ENCODE peak calls at places on chromosomes 12 and 14, in four cellular contexts. V, W, D and C are unnamed samples.

GRCh38 chr14:92922883-92923743 is at the start of gene CHGA:
- DNase-seq in V (peak), W (peak), D (no peak), C (no peak)

GRCh38 chr12:93946542-93947150 is 201.7 kb upstream of the PLXNC1 start:
- DNase-seq in V (peak), W (no peak), D (no peak), C (no peak)

GRCh38 chr12:9345163-9345562 is 137.0 kb upstream of the PZP start:
- DNase-seq in V (no peak), W (no peak), D (no peak), C (no peak)

GRCh38 chr12:83018063-83018462 is 331.4 kb downstream of the TMTC2 start:
- DNase-seq in V (no peak), W (no peak), D (no peak), C (no peak)

GRCh38 chr12:118033902-118034301 is 17.4 kb downstream of the RFC5 start:
- DNase-seq in V (no peak), W (no peak), D (no peak), C (no peak)

GRCh38 chr12:105077435-105077834 is 6.8 kb downstream of the ALDH1L2 start:
- DNase-seq in V (peak), W (no peak), D (no peak), C (no peak)

GRCh38 chr14:102731101-102731870 is 46.0 kb upstream of the TRAF3 start:
- DNase-seq in V (no peak), W (no peak), D (no peak), C (no peak)

GRCh38 chr12:31479516-31480210 is 111.3 kb downstream of the DENND5B start:
- DNase-seq in V (no peak), W (no peak), D (no peak), C (no peak)

GRCh38 chr12:93737457-93738198 is 60.5 kb downstream of the CRADD start:
- DNase-seq in V (no peak), W (no peak), D (no peak), C (no peak)

GRCh38 chr12:118073768-118074167 is 12.8 kb upstream of the WSB2 start:
- DNase-seq in V (no peak), W (no peak), D (no peak), C (no peak)

GRCh38 chr12:75816892-75817291 is 214.7 kb downstream of the PHLDA1 start:
- DNase-seq in V (peak), W (peak), D (no peak), C (no peak)

GRCh38 chr14:59454131-59454530 is 11.0 kb downstream of the GPR135 start:
- DNase-seq in V (peak), W (no peak), D (peak), C (peak)

GRCh38 chr14:66117600-66117999 is 368.6 kb upstream of the CCDC196 start:
- DNase-seq in V (peak), W (no peak), D (no peak), C (no peak)

GRCh38 chr14:104591506-104592291 is 12.1 kb downstream of the C14orf180 start:
- DNase-seq in V (no peak), W (no peak), D (no peak), C (no peak)

GRCh38 chr14:72631401-72631800 is 262.5 kb downstream of the DPF3 start:
- DNase-seq in V (no peak), W (no peak), D (no peak), C (no peak)

GRCh38 chr12:615620-616019 is 47.6 kb downstream of the NINJ2 start:
- DNase-seq in V (no peak), W (no peak), D (no peak), C (no peak)

GRCh38 chr12:57983150-57983857 is 41.9 kb downstream of the ATP23 start:
- DNase-seq in V (peak), W (peak), D (no peak), C (no peak)

GRCh38 chr12:65953621-65954020 is 129.3 kb downstream of the HMGA2 start:
- DNase-seq in V (peak), W (no peak), D (no peak), C (no peak)

GRCh38 chr12:52081263-52081733 is 1.8 kb downstream of the SMIM41 start:
- DNase-seq in V (no peak), W (no peak), D (no peak), C (no peak)

GRCh38 chr14:37599527-37600368 is 4.3 kb downstream of the TTC6 start:
- DNase-seq in V (no peak), W (no peak), D (no peak), C (no peak)

GRCh38 chr12:131856366-131857097 is 28.3 kb downstream of the MMP17 start:
- DNase-seq in V (no peak), W (no peak), D (no peak), C (no peak)

GRCh38 chr12:71950404-71950803 is 11.8 kb downstream of the TPH2 start:
- DNase-seq in V (no peak), W (no peak), D (no peak), C (no peak)

GRCh38 chr12:3727877-3728632 is 24.9 kb downstream of the CRACR2A start:
- DNase-seq in V (peak), W (peak), D (no peak), C (no peak)

GRCh38 chr12:123998960-123999359 is 25.9 kb downstream of the ZNF664 start:
- DNase-seq in V (peak), W (no peak), D (no peak), C (no peak)

GRCh38 chr12:122872815-122873361 is 23.0 kb downstream of the VPS37B start:
- DNase-seq in V (no peak), W (no peak), D (peak), C (no peak)

GRCh38 chr12:19245656-19246055 is 116.1 kb downstream of the PLEKHA5 start:
- DNase-seq in V (peak), W (no peak), D (no peak), C (no peak)

GRCh38 chr12:71682466-71682865 is 3.4 kb upstream of the TMEM19 start:
- DNase-seq in V (no peak), W (no peak), D (no peak), C (no peak)

GRCh38 chr12:29756741-29757390 is 26.9 kb downstream of the TMTC1 start:
- DNase-seq in V (no peak), W (no peak), D (no peak), C (no peak)

GRCh38 chr12:48631071-48631470 is 51.0 kb downstream of the KANSL2 start:
- DNase-seq in V (no peak), W (no peak), D (no peak), C (no peak)

GRCh38 chr12:131559517-131560516 is 151.1 kb upstream of the SFSWAP start:
- DNase-seq in V (no peak), W (no peak), D (no peak), C (no peak)

GRCh38 chr12:109722022-109722752 is 8.6 kb downstream of the FAM222A start:
- DNase-seq in V (no peak), W (no peak), D (no peak), C (no peak)

GRCh38 chr12:70487440-70487839 is 121.3 kb downstream of the KCNMB4 start:
- DNase-seq in V (peak), W (no peak), D (no peak), C (no peak)

GRCh38 chr14:51006781-51007211 is 62.5 kb upstream of the PYGL start:
- DNase-seq in V (peak), W (no peak), D (peak), C (peak)

GRCh38 chr12:12720637-12721250 is 3.6 kb downstream of the CDKN1B start:
- DNase-seq in V (peak), W (peak), D (no peak), C (no peak)

DNA sequence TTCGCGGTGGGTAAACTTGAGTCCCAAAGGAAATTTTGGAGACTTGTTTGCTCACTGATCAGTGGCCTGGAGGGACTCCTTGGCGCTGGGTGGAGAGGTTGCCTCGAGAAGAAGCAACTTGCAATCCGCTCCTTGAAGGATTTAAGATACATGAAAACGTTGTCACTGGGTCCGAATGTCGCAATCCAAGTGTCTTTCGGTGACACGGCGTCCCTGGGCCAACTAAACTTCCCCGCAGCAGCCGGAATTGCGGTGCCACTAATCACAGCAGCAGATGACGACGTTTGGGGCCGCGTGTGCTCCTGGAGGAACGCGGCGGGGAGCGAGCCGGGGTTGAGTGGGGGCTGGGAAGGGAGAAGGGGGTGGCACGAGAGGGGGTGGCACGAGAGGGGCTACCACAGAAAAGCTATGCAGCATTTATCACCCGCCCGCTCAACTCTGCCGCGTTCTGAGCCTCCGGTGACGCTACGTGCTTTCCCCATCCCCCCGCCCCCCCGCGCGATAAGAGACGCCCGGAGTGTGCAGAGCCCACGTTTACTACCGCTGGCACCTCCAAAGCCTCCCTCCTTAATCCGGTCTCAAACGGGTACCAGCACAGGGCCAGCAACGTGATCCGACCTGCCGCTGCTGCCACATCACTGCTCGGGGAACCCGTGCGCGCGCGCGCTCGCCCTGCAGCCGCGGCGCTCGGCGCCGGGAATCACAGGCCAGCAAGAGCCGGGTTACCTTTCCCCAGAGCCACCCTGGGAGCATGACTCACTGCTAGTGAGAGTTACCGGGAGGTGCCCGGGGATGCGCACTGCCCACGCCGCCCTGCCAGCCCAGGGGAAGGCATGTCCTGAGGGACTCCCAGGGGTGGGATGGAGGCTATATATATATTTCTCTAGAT is 858 bp upstream of the BHLHE41 start:
- DNase-seq in V (peak), W (no peak), D (peak), C (peak)
- H3K4me3 ChIP-seq in V (peak), W (peak), D (peak), C (peak)

GRCh38 chr12:14751987-14752386 is 51.3 kb downstream of the WBP11 start:
- DNase-seq in V (no peak), W (no peak), D (no peak), C (no peak)
- H3K4me3 ChIP-seq in V (no peak), W (no peak), D (no peak), C (no peak)

GRCh38 chr12:106583578-106584103 is 837 bp downstream of the RFX4 start:
- DNase-seq in V (peak), W (no peak), D (no peak), C (no peak)

GRCh38 chr12:106580671-106581508 is 1.9 kb upstream of the RFX4 start:
- DNase-seq in V (no peak), W (no peak), D (no peak), C (no peak)

GRCh38 chr12:106582264-106582591 is 576 bp upstream of the RFX4 start:
- DNase-seq in V (no peak), W (no peak), D (no peak), C (no peak)

GRCh38 chr12:106582661-106583577 is at the start of gene RFX4:
- DNase-seq in V (no peak), W (no peak), D (no peak), C (no peak)

DNA sequence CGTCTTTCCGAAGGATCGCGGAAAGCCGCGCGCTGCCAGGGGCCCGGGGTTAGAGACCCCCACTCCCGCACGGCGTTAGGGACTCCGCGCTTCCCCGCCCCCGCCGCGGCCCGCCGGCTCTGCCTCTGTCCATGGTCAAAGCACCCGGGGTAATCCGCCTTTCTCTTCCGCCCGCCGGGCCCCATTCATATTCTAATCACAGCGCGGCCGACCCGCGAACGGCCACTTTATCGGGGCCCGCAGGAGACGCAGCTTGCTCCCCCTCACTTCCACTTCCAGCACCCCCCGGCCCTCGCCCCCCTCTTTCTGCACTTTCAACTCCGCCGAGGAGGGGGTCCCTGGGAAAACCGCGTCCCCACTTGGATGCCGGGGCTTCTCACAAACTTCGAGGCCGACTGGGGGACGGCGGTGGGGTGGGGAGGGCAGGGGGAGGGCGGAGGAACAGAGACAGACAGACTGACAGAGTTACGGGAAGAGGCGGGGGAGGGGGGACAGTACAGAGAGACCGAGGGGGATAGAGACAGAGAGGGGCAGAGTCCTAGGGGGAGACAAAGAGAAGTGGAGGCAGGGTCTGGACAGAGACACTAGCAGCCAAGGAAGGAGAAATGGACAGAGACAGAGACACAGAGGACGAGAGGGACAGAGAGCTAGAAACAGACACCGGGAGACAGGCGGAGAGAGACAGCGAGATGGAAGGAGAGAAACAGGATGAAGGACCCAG is 1.1 kb upstream of the RFX4 start:
- DNase-seq in V (peak), W (no peak), D (no peak), C (no peak)
- H3K4me3 ChIP-seq in V (peak), W (no peak), D (no peak), C (peak)

DNA sequence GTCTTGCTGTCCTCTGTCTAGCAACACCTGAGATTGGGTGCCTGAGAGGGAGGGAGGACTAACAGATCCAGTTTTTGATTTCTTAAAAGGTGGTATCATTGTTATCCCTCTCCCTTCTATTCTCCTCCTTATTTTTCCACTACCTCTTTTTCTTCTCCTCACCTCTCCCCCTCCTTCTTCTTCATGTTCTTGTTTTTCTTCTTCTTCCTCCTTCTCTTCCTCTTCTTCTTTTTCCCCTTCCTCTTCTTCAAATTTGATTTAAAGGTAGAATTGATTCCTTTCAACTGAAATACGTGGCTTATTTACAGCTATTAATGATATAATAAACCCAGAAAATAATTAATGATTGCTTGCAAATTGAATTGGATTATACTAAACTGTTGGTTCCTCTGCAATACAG is 256.8 kb upstream of the BTG1 start:
- DNase-seq in V (no peak), W (no peak), D (no peak), C (no peak)
- H3K4me3 ChIP-seq in V (no peak), W (no peak), D (no peak), C (no peak)

GRCh38 chr14:52068741-52069616 is at the start of gene NID2:
- DNase-seq in V (peak), W (peak), D (peak), C (no peak)

GRCh38 chr14:52071675-52072074 is 2.8 kb upstream of the NID2 start:
- DNase-seq in V (peak), W (no peak), D (no peak), C (no peak)

GRCh38 chr14:52069617-52070431 is 965 bp upstream of the NID2 start:
- DNase-seq in V (peak), W (peak), D (peak), C (no peak)

GRCh38 chr14:52064174-52064573 is 4.7 kb downstream of the NID2 start:
- DNase-seq in V (no peak), W (no peak), D (no peak), C (no peak)

GRCh38 chr14:52067873-52068740 is 752 bp downstream of the NID2 start:
- DNase-seq in V (peak), W (no peak), D (no peak), C (no peak)
- H3K4me3 ChIP-seq in V (peak), W (peak), D (peak), C (peak)

DNA sequence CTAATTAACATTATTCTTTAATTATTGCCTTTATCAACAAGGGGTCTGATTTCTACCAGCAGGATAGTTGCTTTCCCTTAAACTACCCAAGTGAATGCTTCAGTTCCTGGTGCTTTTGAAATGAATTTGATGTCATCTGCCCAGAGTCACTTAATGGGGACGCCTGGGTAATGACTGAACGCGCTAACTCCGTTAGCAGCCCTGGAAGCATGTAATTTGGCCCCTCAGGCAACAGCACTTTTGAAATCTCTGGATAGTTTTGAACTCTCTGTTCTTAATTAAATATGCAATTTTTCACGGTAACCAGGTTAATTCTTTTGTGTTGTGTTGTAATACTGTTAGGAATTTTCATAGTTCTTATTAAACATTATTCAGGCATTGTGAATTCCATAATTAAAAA is 137.3 kb upstream of the MYL2 start:
- DNase-seq in V (no peak), W (no peak), D (no peak), C (no peak)
- H3K4me3 ChIP-seq in V (no peak), W (peak), D (no peak), C (no peak)

DNA sequence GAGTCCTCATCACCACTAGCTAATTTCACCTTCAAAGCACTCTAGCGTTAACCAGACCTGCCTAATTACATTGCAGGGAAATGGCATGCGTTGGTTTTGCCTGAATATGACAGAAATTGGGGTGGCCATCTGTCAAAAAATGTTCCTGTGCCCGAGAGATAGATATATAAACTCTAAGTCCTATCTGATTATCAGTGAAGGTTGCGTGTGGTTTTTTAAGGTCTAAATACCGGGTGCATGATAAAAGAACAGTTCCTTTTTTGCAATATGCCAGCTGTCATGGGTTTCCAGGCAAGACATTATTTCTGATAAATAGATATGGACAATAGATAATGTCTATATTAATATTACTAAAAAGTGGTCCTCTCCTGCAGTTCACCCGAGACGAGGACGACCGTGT is 48.3 kb downstream of the SPRING1 start:
- DNase-seq in V (no peak), W (no peak), D (no peak), C (no peak)
- H3K4me3 ChIP-seq in V (no peak), W (no peak), D (no peak), C (no peak)

GRCh38 chr12:111398530-111398929 is 7.2 kb upstream of the SH2B3 start:
- DNase-seq in V (no peak), W (no peak), D (no peak), C (no peak)

GRCh38 chr12:111395557-111396187 is 10.1 kb upstream of the SH2B3 start:
- DNase-seq in V (no peak), W (no peak), D (no peak), C (no peak)

GRCh38 chr12:111393700-111394275 is 11.9 kb upstream of the SH2B3 start:
- DNase-seq in V (no peak), W (no peak), D (peak), C (no peak)

GRCh38 chr12:111394480-111394879 is 11.2 kb upstream of the SH2B3 start:
- DNase-seq in V (no peak), W (no peak), D (no peak), C (no peak)

GRCh38 chr12:111396726-111397445 is 8.8 kb upstream of the SH2B3 start:
- DNase-seq in V (peak), W (peak), D (peak), C (peak)
- H3K4me3 ChIP-seq in V (no peak), W (no peak), D (peak), C (peak)

DNA sequence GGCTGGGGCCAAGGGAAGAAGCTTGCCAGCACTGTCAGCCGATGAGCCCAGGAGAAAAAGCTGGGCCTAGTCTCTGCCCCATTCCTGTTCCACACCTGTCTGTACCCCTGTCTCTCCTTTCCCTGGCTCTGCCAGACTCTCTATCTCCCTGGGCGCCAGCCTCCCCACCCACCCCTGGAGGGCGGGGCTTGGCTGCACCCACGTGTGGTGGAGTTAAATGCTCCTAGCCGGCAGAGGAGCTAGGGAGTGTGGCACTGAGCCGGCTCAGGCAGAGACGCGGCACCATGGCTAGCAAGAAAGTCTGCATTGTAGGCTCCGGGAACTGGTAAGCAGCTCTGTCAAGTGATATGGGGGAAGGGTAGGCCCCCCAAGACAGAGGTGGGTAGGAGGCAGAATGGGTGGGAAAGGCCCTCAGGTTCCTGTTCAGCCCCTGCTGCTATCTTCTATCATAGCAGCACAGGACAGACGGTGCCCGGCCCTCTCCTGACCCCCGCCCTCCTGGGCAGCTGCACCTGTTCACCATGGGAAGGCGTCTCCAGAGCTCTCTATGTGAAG is at the start of gene GPD1:
- DNase-seq in V (peak), W (no peak), D (peak), C (no peak)
- H3K4me3 ChIP-seq in V (no peak), W (no peak), D (no peak), C (no peak)